ENCODE peak calls at places on chromosomes 3 and 15, in eight cellular contexts. W, S, I, R, P, H, U and G are unnamed samples.

GRCh38 chr15:31501536-31502157 is 175.0 kb downstream of the KLF13 start:
- DNase-seq in H (no peak), W (no peak), U (no peak), I (no peak), R (no peak), P (no peak), S (no peak), G (no peak)

GRCh38 chr3:160450846-160451245 is 1.3 kb upstream of the TRIM59 start:
- DNase-seq in S (no peak), W (no peak), P (no peak), R (no peak), H (no peak), U (no peak), I (no peak), G (no peak)

GRCh38 chr3:119662604-119663377 is 2.4 kb upstream of the POPDC2 start:
- DNase-seq in U (no peak), S (no peak), P (no peak), R (no peak), W (no peak), H (no peak), I (no peak), G (no peak)

GRCh38 chr15:49494842-49495241 is 71.8 kb downstream of the FGF7 start:
- DNase-seq in I (no peak), H (no peak), S (no peak), U (no peak), W (no peak), R (no peak), P (no peak), G (no peak)

GRCh38 chr15:69119016-69119415 is 41.4 kb upstream of the GLCE start:
- DNase-seq in W (no peak), S (no peak), H (no peak), U (no peak), R (no peak), P (no peak), I (no peak), G (no peak)

GRCh38 chr3:83523470-83524073 is 1435.2 kb upstream of the CADM2 start:
- DNase-seq in R (peak), H (peak), U (peak), I (no peak), P (peak), W (no peak), S (peak), G (peak)

GRCh38 chr3:176172430-176172954 is 1024.8 kb downstream of the TBL1XR1 start:
- DNase-seq in W (no peak), R (no peak), P (no peak), U (peak), H (no peak), S (no peak), I (no peak), G (no peak)

GRCh38 chr15:57296473-57297162 is 79.7 kb upstream of the CGNL1 start:
- DNase-seq in S (no peak), H (no peak), P (no peak), I (no peak), W (no peak), U (no peak), R (no peak), G (no peak)

GRCh38 chr3:73405853-73406252 is 218.9 kb downstream of the PDZRN3 start:
- DNase-seq in R (no peak), U (no peak), H (no peak), S (no peak), W (no peak), I (no peak), P (no peak), G (no peak)

GRCh38 chr3:17942856-17943255 is 200.4 kb upstream of the TBC1D5 start:
- DNase-seq in R (no peak), H (no peak), I (no peak), W (no peak), S (no peak), U (no peak), P (no peak), G (no peak)

GRCh38 chr3:58180099-58180880 is 30.5 kb downstream of the DNASE1L3 start:
- DNase-seq in R (no peak), W (no peak), I (no peak), U (no peak), S (no peak), H (no peak), P (no peak), G (no peak)

GRCh38 chr3:25830373-25831305 is 40.7 kb downstream of the OXSM start:
- DNase-seq in S (no peak), R (no peak), P (no peak), H (no peak), I (no peak), W (no peak), U (no peak), G (no peak)

GRCh38 chr15:73174171-73174570 is 121.9 kb downstream of the NEO1 start:
- DNase-seq in H (no peak), I (no peak), R (no peak), U (no peak), P (no peak), S (no peak), W (no peak), G (no peak)

DNA sequence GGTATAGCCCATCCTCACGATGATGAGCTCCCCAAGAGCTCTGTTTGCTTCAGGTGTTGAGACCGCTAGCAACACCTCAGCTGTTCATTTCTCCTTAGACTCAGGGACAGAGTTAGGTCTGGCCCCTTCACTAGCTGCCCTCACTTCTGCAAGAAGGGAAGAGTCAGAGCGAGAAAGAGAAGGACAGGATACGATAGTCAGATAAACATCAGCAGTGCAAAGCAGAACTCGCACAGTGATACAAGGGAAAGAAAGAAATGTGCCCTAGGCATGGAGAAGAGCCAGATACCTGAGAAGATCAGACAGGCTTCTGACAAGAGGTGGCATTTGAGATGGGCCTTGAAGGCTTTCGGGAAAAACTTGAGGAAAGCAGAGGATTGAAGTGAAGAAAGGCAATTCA is 106.2 kb downstream of the PGPEP1L start:
- DNase-seq in P (no peak), U (no peak), W (no peak), I (no peak), R (no peak), S (no peak), H (no peak), G (no peak)
- TF ChIP-seq CTCF in P (no peak), U (no peak), W (no peak), I (no peak), R (no peak), S (no peak), H (no peak), G (no peak)

DNA sequence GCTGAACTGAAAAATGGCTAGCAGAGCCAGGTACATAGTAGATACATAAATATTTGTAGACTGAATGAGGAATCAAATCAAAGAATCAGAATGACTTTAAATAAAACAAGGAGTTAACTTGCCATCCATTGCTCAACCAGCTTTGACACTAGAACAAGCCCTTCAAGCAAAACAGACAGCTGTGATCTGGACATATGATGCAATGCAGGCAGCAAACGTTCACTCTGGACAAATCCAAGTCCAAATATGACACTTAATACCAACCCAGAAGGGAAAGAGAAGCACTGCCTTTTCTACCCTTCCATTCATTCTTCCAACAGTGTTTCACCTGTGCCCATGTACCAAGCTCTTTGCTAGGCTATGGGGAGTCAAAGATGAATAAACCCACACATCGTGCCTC is 4.5 kb downstream of the THRB start:
- DNase-seq in S (no peak), W (no peak), H (no peak), I (no peak), R (peak), P (no peak), U (no peak), G (no peak)
- TF ChIP-seq POLR2A in S (no peak), W (no peak), H (no peak), I (no peak), R (no peak), P (no peak), U (no peak), G (no peak)

GRCh38 chr3:10242182-10243065 is 5.8 kb upstream of the TATDN2 start:
- DNase-seq in H (no peak), U (no peak), S (no peak), W (no peak), R (no peak), P (no peak), I (no peak), G (peak)
- TF ChIP-seq MAX in H (no peak), U (no peak), S (no peak), W (no peak), R (no peak), P (no peak), I (no peak), G (no peak)

GRCh38 chr3:94990952-94991705 is 928.3 kb downstream of the NSUN3 start:
- DNase-seq in R (no peak), W (no peak), H (no peak), I (no peak), U (no peak), S (no peak), P (no peak), G (no peak)
- TF ChIP-seq CTCF in R (no peak), W (no peak), H (no peak), I (no peak), U (no peak), S (no peak), P (no peak), G (no peak)